ENCODE peak calls at places on chromosomes 3 and 15, in nine cellular contexts. One of them, this sample, is unnamed.

GRCh38 chr3:30311781-30312180 is 294.6 kb upstream of the TGFBR2 start:
- DNase-seq in AG04449: no peak
- DNase-seq in NCI-H510A treated with DMSO at 0.1 percent for 48 hours: no peak
- DNase-seq in substantia nigra: no peak
- DNase-seq in activated CD8-positive, alpha-beta memory T cell treated with anti-CD3 and anti-CD28 coated beads for 1 hour: no peak
- DNase-seq in B cell: no peak
- DNase-seq in Kasumi-1: no peak
- DNase-seq in uterus: no peak
- DNase-seq in ELF-1: no peak
- DNase-seq in this sample: peak

GRCh38 chr3:158168996-158169573 is 59.2 kb downstream of the RSRC1 start:
- DNase-seq in AG04449: peak
- DNase-seq in B cell: no peak
- DNase-seq in activated CD8-positive, alpha-beta memory T cell treated with anti-CD3 and anti-CD28 coated beads for 1 hour: no peak
- DNase-seq in uterus: no peak
- DNase-seq in ELF-1: no peak
- DNase-seq in substantia nigra: no peak
- DNase-seq in Kasumi-1: no peak
- DNase-seq in NCI-H510A treated with DMSO at 0.1 percent for 48 hours: no peak
- DNase-seq in this sample: no peak

GRCh38 chr3:160399347-160400047 is at the start of gene SMC4:
- DNase-seq in B cell: peak
- DNase-seq in ELF-1: peak
- DNase-seq in substantia nigra: peak
- DNase-seq in AG04449: no peak
- DNase-seq in Kasumi-1: peak
- DNase-seq in activated CD8-positive, alpha-beta memory T cell treated with anti-CD3 and anti-CD28 coated beads for 1 hour: peak
- DNase-seq in NCI-H510A treated with DMSO at 0.1 percent for 48 hours: peak
- DNase-seq in uterus: no peak
- DNase-seq in this sample: peak

GRCh38 chr3:187227658-187228258 is 30.5 kb downstream of the RTP1 start:
- DNase-seq in B cell: no peak
- DNase-seq in AG04449: peak
- DNase-seq in activated CD8-positive, alpha-beta memory T cell treated with anti-CD3 and anti-CD28 coated beads for 1 hour: no peak
- DNase-seq in ELF-1: no peak
- DNase-seq in NCI-H510A treated with DMSO at 0.1 percent for 48 hours: no peak
- DNase-seq in Kasumi-1: no peak
- DNase-seq in substantia nigra: no peak
- DNase-seq in uterus: no peak
- DNase-seq in this sample: no peak

GRCh38 chr15:31347067-31347975 is 20.7 kb downstream of the KLF13 start:
- DNase-seq in AG04449: no peak
- DNase-seq in uterus: no peak
- DNase-seq in B cell: no peak
- DNase-seq in Kasumi-1: no peak
- DNase-seq in NCI-H510A treated with DMSO at 0.1 percent for 48 hours: no peak
- DNase-seq in substantia nigra: no peak
- DNase-seq in ELF-1: no peak
- DNase-seq in activated CD8-positive, alpha-beta memory T cell treated with anti-CD3 and anti-CD28 coated beads for 1 hour: no peak
- DNase-seq in this sample: no peak

GRCh38 chr15:91224750-91225380 is 124.8 kb downstream of the SV2B start:
- DNase-seq in substantia nigra: no peak
- DNase-seq in activated CD8-positive, alpha-beta memory T cell treated with anti-CD3 and anti-CD28 coated beads for 1 hour: no peak
- DNase-seq in ELF-1: peak
- DNase-seq in AG04449: peak
- DNase-seq in B cell: no peak
- DNase-seq in NCI-H510A treated with DMSO at 0.1 percent for 48 hours: peak
- DNase-seq in uterus: no peak
- DNase-seq in Kasumi-1: peak
- DNase-seq in this sample: no peak

GRCh38 chr3:156547637-156548036 is 7.3 kb downstream of the SSR3 start:
- DNase-seq in AG04449: no peak
- DNase-seq in substantia nigra: no peak
- DNase-seq in NCI-H510A treated with DMSO at 0.1 percent for 48 hours: no peak
- DNase-seq in ELF-1: no peak
- DNase-seq in activated CD8-positive, alpha-beta memory T cell treated with anti-CD3 and anti-CD28 coated beads for 1 hour: no peak
- DNase-seq in uterus: no peak
- DNase-seq in B cell: no peak
- DNase-seq in Kasumi-1: no peak
- DNase-seq in this sample: peak

GRCh38 chr3:154356009-154356408 is 31.7 kb upstream of the DHX36 start:
- DNase-seq in ELF-1: no peak
- DNase-seq in uterus: no peak
- DNase-seq in AG04449: no peak
- DNase-seq in Kasumi-1: no peak
- DNase-seq in activated CD8-positive, alpha-beta memory T cell treated with anti-CD3 and anti-CD28 coated beads for 1 hour: no peak
- DNase-seq in NCI-H510A treated with DMSO at 0.1 percent for 48 hours: no peak
- DNase-seq in B cell: no peak
- DNase-seq in substantia nigra: no peak
- DNase-seq in this sample: no peak

GRCh38 chr3:116085456-116085855 is 359.8 kb downstream of the LSAMP start:
- DNase-seq in ELF-1: no peak
- DNase-seq in substantia nigra: no peak
- DNase-seq in activated CD8-positive, alpha-beta memory T cell treated with anti-CD3 and anti-CD28 coated beads for 1 hour: no peak
- DNase-seq in Kasumi-1: no peak
- DNase-seq in B cell: no peak
- DNase-seq in NCI-H510A treated with DMSO at 0.1 percent for 48 hours: no peak
- DNase-seq in AG04449: no peak
- DNase-seq in uterus: no peak
- DNase-seq in this sample: no peak

GRCh38 chr3:196837819-196838420 is 29.8 kb upstream of the SENP5 start:
- DNase-seq in ELF-1: peak
- DNase-seq in Kasumi-1: peak
- DNase-seq in substantia nigra: no peak
- DNase-seq in activated CD8-positive, alpha-beta memory T cell treated with anti-CD3 and anti-CD28 coated beads for 1 hour: peak
- DNase-seq in uterus: peak
- DNase-seq in AG04449: no peak
- DNase-seq in NCI-H510A treated with DMSO at 0.1 percent for 48 hours: peak
- DNase-seq in B cell: peak
- DNase-seq in this sample: no peak

This sample was measured in breast epithelium.